ENCODE peak calls at places on chromosomes 5 and 9, in six cellular contexts. One of them, this sample, is unnamed.

GRCh38 chr5:135379052-135379654 is 19.9 kb downstream of the MACROH2A1 start:
- DNase-seq in esophagus squamous epithelium: no peak
- DNase-seq in prostate gland: no peak
- DNase-seq in H54: no peak
- DNase-seq in A549: no peak
- DNase-seq in ovary: no peak
- DNase-seq in this sample: no peak

GRCh38 chr5:143693691-143694252 is 118.2 kb upstream of the HMHB1 start:
- DNase-seq in esophagus squamous epithelium: no peak
- DNase-seq in prostate gland: no peak
- DNase-seq in H54: no peak
- DNase-seq in A549: no peak
- DNase-seq in ovary: no peak
- DNase-seq in this sample: no peak

GRCh38 chr5:17317499-17317898 is 100.1 kb downstream of the BASP1 start:
- DNase-seq in esophagus squamous epithelium: no peak
- DNase-seq in prostate gland: no peak
- DNase-seq in H54: no peak
- DNase-seq in A549: no peak
- DNase-seq in ovary: no peak
- DNase-seq in this sample: no peak

GRCh38 chr5:149681922-149682321 is 48.2 kb upstream of the PPARGC1B start:
- DNase-seq in esophagus squamous epithelium: no peak
- DNase-seq in prostate gland: no peak
- DNase-seq in H54: no peak
- DNase-seq in A549: no peak
- DNase-seq in ovary: no peak
- DNase-seq in this sample: no peak

GRCh38 chr5:82549263-82549662 is 271.1 kb upstream of the RPS23 start:
- DNase-seq in esophagus squamous epithelium: no peak
- DNase-seq in prostate gland: no peak
- DNase-seq in H54: no peak
- DNase-seq in A549: no peak
- DNase-seq in ovary: no peak
- DNase-seq in this sample: no peak

GRCh38 chr5:128844354-128844923 is 120.8 kb upstream of the SLC27A6 start:
- DNase-seq in esophagus squamous epithelium: no peak
- DNase-seq in prostate gland: no peak
- DNase-seq in H54: no peak
- DNase-seq in A549: peak
- DNase-seq in ovary: no peak
- DNase-seq in this sample: no peak

GRCh38 chr5:148924817-148925216 is 98.4 kb downstream of the ADRB2 start:
- DNase-seq in esophagus squamous epithelium: no peak
- DNase-seq in prostate gland: no peak
- DNase-seq in H54: no peak
- DNase-seq in A549: no peak
- DNase-seq in ovary: peak
- DNase-seq in this sample: no peak

GRCh38 chr5:136057401-136057951 is 28.7 kb downstream of the TGFBI start:
- DNase-seq in esophagus squamous epithelium: no peak
- DNase-seq in prostate gland: no peak
- DNase-seq in H54: no peak
- DNase-seq in A549: no peak
- DNase-seq in ovary: no peak
- DNase-seq in this sample: no peak

GRCh38 chr5:93359296-93359957 is 221.6 kb downstream of the NR2F1-AS1 start:
- DNase-seq in esophagus squamous epithelium: no peak
- DNase-seq in prostate gland: no peak
- DNase-seq in H54: peak
- DNase-seq in A549: no peak
- DNase-seq in ovary: no peak
- DNase-seq in this sample: no peak

GRCh38 chr5:168528521-168529360 is at the start of gene FBLL1:
- DNase-seq in esophagus squamous epithelium: no peak
- DNase-seq in prostate gland: no peak
- DNase-seq in H54: no peak
- DNase-seq in A549: no peak
- DNase-seq in ovary: peak
- DNase-seq in this sample: peak

GRCh38 chr9:34227445-34227844 is 48.6 kb downstream of the UBAP1 start:
- DNase-seq in esophagus squamous epithelium: no peak
- DNase-seq in prostate gland: no peak
- DNase-seq in H54: no peak
- DNase-seq in A549: no peak
- DNase-seq in ovary: no peak
- DNase-seq in this sample: no peak

GRCh38 chr9:63817622-63818518 is 1467.1 kb downstream of the FOXD4L5 start:
- DNase-seq in esophagus squamous epithelium: no peak
- DNase-seq in prostate gland: peak
- DNase-seq in H54: no peak
- DNase-seq in A549: no peak
- DNase-seq in ovary: peak
- DNase-seq in this sample: peak

GRCh38 chr5:90899014-90899604 is 340.5 kb downstream of the ADGRV1 start:
- DNase-seq in esophagus squamous epithelium: no peak
- DNase-seq in prostate gland: no peak
- DNase-seq in H54: no peak
- DNase-seq in A549: no peak
- DNase-seq in ovary: no peak
- DNase-seq in this sample: peak

GRCh38 chr9:114908104-114908621 is 22.2 kb downstream of the TNFSF8 start:
- DNase-seq in esophagus squamous epithelium: no peak
- DNase-seq in prostate gland: peak
- DNase-seq in H54: peak
- DNase-seq in A549: peak
- DNase-seq in ovary: no peak
- DNase-seq in this sample: peak

GRCh38 chr5:8813180-8813579 is 732.7 kb downstream of the SEMA5A start:
- DNase-seq in esophagus squamous epithelium: no peak
- DNase-seq in prostate gland: no peak
- DNase-seq in H54: no peak
- DNase-seq in A549: no peak
- DNase-seq in ovary: no peak
- DNase-seq in this sample: no peak

GRCh38 chr5:150612405-150612804 is 28.1 kb upstream of the SYNPO start:
- DNase-seq in esophagus squamous epithelium: no peak
- DNase-seq in prostate gland: no peak
- DNase-seq in H54: no peak
- DNase-seq in A549: no peak
- DNase-seq in ovary: no peak
- DNase-seq in this sample: no peak

GRCh38 chr5:109688999-109689739 is 558 bp upstream of the MAN2A1 start:
- DNase-seq in esophagus squamous epithelium: peak
- DNase-seq in prostate gland: peak
- DNase-seq in H54: peak
- DNase-seq in A549: peak
- DNase-seq in ovary: peak
- DNase-seq in this sample: peak
- TF ChIP-seq POLR2A in esophagus squamous epithelium: peak
- TF ChIP-seq POLR2A in prostate gland: peak
- TF ChIP-seq POLR2A in H54: peak
- TF ChIP-seq POLR2A in A549: peak
- TF ChIP-seq POLR2A in ovary: peak
- TF ChIP-seq POLR2A in this sample: peak

GRCh38 chr9:107940622-107941021 is 451.1 kb upstream of the KLF4 start:
- DNase-seq in esophagus squamous epithelium: no peak
- DNase-seq in prostate gland: no peak
- DNase-seq in H54: no peak
- DNase-seq in A549: no peak
- DNase-seq in ovary: no peak
- DNase-seq in this sample: no peak

GRCh38 chr9:107945493-107945892 is 455.9 kb upstream of the KLF4 start:
- DNase-seq in esophagus squamous epithelium: no peak
- DNase-seq in prostate gland: no peak
- DNase-seq in H54: no peak
- DNase-seq in A549: no peak
- DNase-seq in ovary: no peak
- DNase-seq in this sample: no peak

GRCh38 chr9:107943901-107944300 is 454.3 kb upstream of the KLF4 start:
- DNase-seq in esophagus squamous epithelium: no peak
- DNase-seq in prostate gland: no peak
- DNase-seq in H54: no peak
- DNase-seq in A549: no peak
- DNase-seq in ovary: no peak
- DNase-seq in this sample: no peak

GRCh38 chr9:107944387-107944786 is 454.8 kb upstream of the KLF4 start:
- DNase-seq in esophagus squamous epithelium: no peak
- DNase-seq in prostate gland: no peak
- DNase-seq in H54: no peak
- DNase-seq in A549: no peak
- DNase-seq in ovary: no peak
- DNase-seq in this sample: no peak

DNA sequence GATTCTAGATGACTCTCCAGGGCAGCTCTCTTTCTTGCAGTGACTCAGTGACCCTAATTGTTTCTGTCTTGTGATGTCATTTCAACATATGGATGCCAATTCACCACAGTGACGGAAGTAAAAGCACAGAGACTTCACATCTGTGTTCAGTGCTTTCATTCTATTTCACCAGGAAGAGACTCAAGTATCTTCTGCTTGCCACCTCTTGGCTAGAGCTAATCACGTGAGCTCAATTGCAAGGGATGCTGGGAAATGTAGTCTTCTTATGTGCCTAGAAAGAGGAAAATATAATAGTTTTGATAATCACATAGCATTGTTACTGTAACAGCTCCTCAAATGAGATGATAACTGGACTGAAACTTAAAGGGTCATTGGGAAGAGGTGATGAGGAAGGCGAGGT is 453.3 kb upstream of the KLF4 start:
- DNase-seq in esophagus squamous epithelium: no peak
- DNase-seq in prostate gland: no peak
- DNase-seq in H54: no peak
- DNase-seq in A549: no peak
- DNase-seq in ovary: no peak
- DNase-seq in this sample: no peak
- TF ChIP-seq POLR2A in esophagus squamous epithelium: no peak
- TF ChIP-seq POLR2A in prostate gland: no peak
- TF ChIP-seq POLR2A in H54: no peak
- TF ChIP-seq POLR2A in A549: no peak
- TF ChIP-seq POLR2A in ovary: no peak
- TF ChIP-seq POLR2A in this sample: no peak

GRCh38 chr9:80867731-80868130 is 821.6 kb downstream of the TLE1 start:
- DNase-seq in esophagus squamous epithelium: no peak
- DNase-seq in prostate gland: no peak
- DNase-seq in H54: no peak
- DNase-seq in A549: no peak
- DNase-seq in ovary: no peak
- DNase-seq in this sample: no peak

GRCh38 chr9:80866576-80867227 is 822.6 kb downstream of the TLE1 start:
- DNase-seq in esophagus squamous epithelium: no peak
- DNase-seq in prostate gland: no peak
- DNase-seq in H54: no peak
- DNase-seq in A549: no peak
- DNase-seq in ovary: no peak
- DNase-seq in this sample: no peak

GRCh38 chr9:80871596-80871995 is 817.8 kb downstream of the TLE1 start:
- DNase-seq in esophagus squamous epithelium: no peak
- DNase-seq in prostate gland: no peak
- DNase-seq in H54: no peak
- DNase-seq in A549: no peak
- DNase-seq in ovary: no peak
- DNase-seq in this sample: no peak

GRCh38 chr9:80866121-80866520 is 823.2 kb downstream of the TLE1 start:
- DNase-seq in esophagus squamous epithelium: no peak
- DNase-seq in prostate gland: no peak
- DNase-seq in H54: no peak
- DNase-seq in A549: no peak
- DNase-seq in ovary: no peak
- DNase-seq in this sample: no peak
- TF ChIP-seq POLR2A in esophagus squamous epithelium: no peak
- TF ChIP-seq POLR2A in prostate gland: no peak
- TF ChIP-seq POLR2A in H54: no peak
- TF ChIP-seq POLR2A in A549: no peak
- TF ChIP-seq POLR2A in ovary: no peak
- TF ChIP-seq POLR2A in this sample: no peak

GRCh38 chr5:179623001-179623905 is at the start of gene HNRNPH1:
- DNase-seq in esophagus squamous epithelium: peak
- DNase-seq in prostate gland: peak
- DNase-seq in H54: peak
- DNase-seq in A549: peak
- DNase-seq in ovary: peak
- DNase-seq in this sample: peak
- TF ChIP-seq POLR2A in esophagus squamous epithelium: peak
- TF ChIP-seq POLR2A in prostate gland: peak
- TF ChIP-seq POLR2A in H54: peak
- TF ChIP-seq POLR2A in A549: peak
- TF ChIP-seq POLR2A in ovary: peak
- TF ChIP-seq POLR2A in this sample: peak

GRCh38 chr9:132670359-132670815 is at the start of gene GTF3C4:
- DNase-seq in esophagus squamous epithelium: peak
- DNase-seq in prostate gland: peak
- DNase-seq in H54: peak
- DNase-seq in A549: peak
- DNase-seq in ovary: peak
- DNase-seq in this sample: peak
- TF ChIP-seq POLR2A in esophagus squamous epithelium: no peak
- TF ChIP-seq POLR2A in prostate gland: no peak
- TF ChIP-seq POLR2A in H54: peak
- TF ChIP-seq POLR2A in A549: peak
- TF ChIP-seq POLR2A in ovary: no peak
- TF ChIP-seq POLR2A in this sample: no peak

GRCh38 chr9:136949817-136950655 is 2.0 kb upstream of the LCN12 start:
- DNase-seq in esophagus squamous epithelium: peak
- DNase-seq in prostate gland: peak
- DNase-seq in H54: peak
- DNase-seq in A549: peak
- DNase-seq in ovary: peak
- DNase-seq in this sample: peak
- TF ChIP-seq POLR2A in esophagus squamous epithelium: peak
- TF ChIP-seq POLR2A in prostate gland: peak
- TF ChIP-seq POLR2A in H54: peak
- TF ChIP-seq POLR2A in A549: peak
- TF ChIP-seq POLR2A in ovary: peak
- TF ChIP-seq POLR2A in this sample: peak